ENCODE peak calls at places on chromosomes 16 and 17, in seven cellular contexts. G is adrenal gland, O is breast epithelium, I is stomach, D is psoas muscle, Z is right lobe of liver, T is heart left ventricle. F is an unnamed sample.
A peak's percentile ranks its signal among the peaks of the same experiment; 100 is the strongest.

GRCh38 chr17:67401598-67402504 is 24.8 kb downstream of the PITPNC1 start:
- DNase-seq in O (no peak), T (no peak), Z (no peak), D (no peak), G (no peak), I (no peak), F (no peak)

GRCh38 chr17:27952366-27952765 is 59.2 kb upstream of the LYRM9 start:
- DNase-seq in T (no peak), D (no peak), Z (no peak), O (no peak), I (no peak), G (no peak), F (no peak)

GRCh38 chr16:88743693-88744519 is 37.6 kb downstream of the CTU2 start:
- DNase-seq in G (peak; percentile 88), O (peak; percentile 87), I (peak; percentile 89), T (peak; percentile 81), Z (peak; percentile 83), D (peak; percentile 84), F (peak; percentile 83)

GRCh38 chr17:33968350-33969044 is 286.6 kb upstream of the CCL2 start:
- DNase-seq in Z (no peak), I (no peak), G (no peak), T (no peak), O (no peak), D (no peak), F (no peak)

GRCh38 chr17:20919990-20920812 is 122.6 kb downstream of the USP22 start:
- DNase-seq in I (no peak), D (no peak), Z (no peak), T (no peak), G (no peak), O (no peak), F (no peak)

GRCh38 chr17:18106211-18106610 is 2.3 kb upstream of the MYO15A start:
- DNase-seq in O (no peak), G (no peak), Z (no peak), I (no peak), T (no peak), D (no peak), F (no peak)

GRCh38 chr16:1790261-1790610 is 3.3 kb downstream of the IGFALS start:
- DNase-seq in Z (no peak), G (no peak), T (no peak), I (no peak), D (no peak), O (no peak), F (no peak)

GRCh38 chr16:10325783-10326543 is 59.9 kb upstream of the ATF7IP2 start:
- DNase-seq in Z (no peak), D (no peak), I (no peak), O (no peak), T (peak; percentile 54), G (peak; percentile 88), F (no peak)

GRCh38 chr17:80663783-80664206 is 119.2 kb downstream of the RPTOR start:
- DNase-seq in I (no peak), O (no peak), D (peak; percentile 30), Z (no peak), T (no peak), G (no peak), F (no peak)

GRCh38 chr16:69166221-69166833 is 20.6 kb upstream of the SNTB2 start:
- DNase-seq in G (no peak), O (no peak), I (no peak), D (no peak), Z (no peak), T (no peak), F (no peak)

GRCh38 chr16:3112058-3112880 is at the start of gene ZNF205:
- DNase-seq in I (peak; percentile 79), O (peak; percentile 73), G (peak; percentile 80), D (peak; percentile 72), T (peak; percentile 84), Z (peak; percentile 78), F (peak; percentile 86)

GRCh38 chr17:67376509-67376891 is 581 bp upstream of the PITPNC1 start:
- DNase-seq in O (no peak), T (no peak), I (peak; percentile 43), G (peak; percentile 37), Z (no peak), D (no peak), F (peak; percentile 23)

GRCh38 chr17:76948726-76949342 is 80.6 kb downstream of the MGAT5B start:
- DNase-seq in O (peak; percentile 62), D (no peak), Z (no peak), I (no peak), G (no peak), T (no peak), F (no peak)

GRCh38 chr16:81140930-81141780 is 45.0 kb upstream of the GCSH start:
- DNase-seq in G (no peak), Z (no peak), D (no peak), T (no peak), I (no peak), O (no peak), F (no peak)

GRCh38 chr17:60464343-60464742 is 42.1 kb downstream of the CHCT1 start:
- DNase-seq in G (no peak), T (no peak), D (no peak), O (no peak), Z (no peak), I (no peak), F (no peak)

GRCh38 chr17:40558300-40558584 is 7.0 kb downstream of the CCR7 start:
- DNase-seq in O (no peak), G (no peak), Z (peak; percentile 20), D (no peak), T (no peak), I (peak; percentile 9), F (no peak)

GRCh38 chr16:50550035-50550434 is 1.8 kb downstream of the NKD1 start:
- DNase-seq in D (no peak), O (no peak), I (no peak), Z (no peak), G (no peak), T (no peak), F (no peak)

GRCh38 chr16:30780549-30780948 is 6.5 kb downstream of the ZNF629 start:
- DNase-seq in I (no peak), D (no peak), T (no peak), G (no peak), Z (no peak), O (no peak), F (no peak)

GRCh38 chr16:56011808-56012478 is 136.8 kb upstream of the CES5A start:
- DNase-seq in O (no peak), G (no peak), I (no peak), D (no peak), T (no peak), Z (no peak), F (no peak)

GRCh38 chr17:58517378-58517927 is 3.0 kb upstream of the MTMR4 start:
- DNase-seq in I (no peak), T (no peak), O (no peak), Z (no peak), G (no peak), D (no peak), F (no peak)

GRCh38 chr17:53470626-53471025 is 352.1 kb upstream of the KIF2B start:
- DNase-seq in D (no peak), G (no peak), I (no peak), Z (no peak), O (no peak), T (no peak), F (no peak)

GRCh38 chr16:54027126-54027922 is 259.3 kb downstream of the IRX3 start:
- DNase-seq in T (no peak), G (no peak), O (no peak), I (no peak), Z (no peak), D (no peak), F (no peak)

GRCh38 chr17:82328141-82328993 is 5.2 kb downstream of the SECTM1 start:
- DNase-seq in D (no peak), G (no peak), Z (peak; percentile 95), O (no peak), T (no peak), I (peak; percentile 61), F (peak; percentile 88)

GRCh38 chr17:352421-353212 is at the start of gene RPH3AL:
- DNase-seq in I (peak; percentile 88), T (peak; percentile 68), D (peak; percentile 64), O (peak; percentile 77), Z (peak; percentile 81), G (peak; percentile 76), F (peak; percentile 86)

GRCh38 chr17:73950515-73950914 is 253.0 kb upstream of the RPL38 start:
- DNase-seq in T (no peak), D (no peak), O (no peak), G (no peak), Z (no peak), I (peak; percentile 21), F (no peak)

GRCh38 chr17:73949903-73950302 is 253.6 kb upstream of the RPL38 start:
- DNase-seq in O (no peak), Z (no peak), I (no peak), G (no peak), D (no peak), T (no peak), F (no peak)

GRCh38 chr17:73952498-73953205 is 250.8 kb upstream of the RPL38 start:
- DNase-seq in I (peak; percentile 36), Z (no peak), T (peak; percentile 61), G (no peak), D (no peak), O (no peak), F (peak; percentile 69)

GRCh38 chr17:73953206-73954033 is 250.1 kb upstream of the RPL38 start:
- DNase-seq in I (no peak), O (no peak), T (no peak), D (no peak), G (no peak), Z (no peak), F (no peak)

GRCh38 chr17:73952136-73952497 is 251.4 kb upstream of the RPL38 start:
- DNase-seq in I (no peak), G (no peak), Z (no peak), O (no peak), T (no peak), D (no peak), F (no peak)
- H3K4me3 ChIP-seq in I (peak overlapping the region; percentile 30), G (no peak overlapping the region), Z (no peak overlapping the region), O (peak overlapping the region; percentile 61), T (peak overlapping the region; percentile 37), D (no peak overlapping the region), F (no peak overlapping the region)

DNA sequence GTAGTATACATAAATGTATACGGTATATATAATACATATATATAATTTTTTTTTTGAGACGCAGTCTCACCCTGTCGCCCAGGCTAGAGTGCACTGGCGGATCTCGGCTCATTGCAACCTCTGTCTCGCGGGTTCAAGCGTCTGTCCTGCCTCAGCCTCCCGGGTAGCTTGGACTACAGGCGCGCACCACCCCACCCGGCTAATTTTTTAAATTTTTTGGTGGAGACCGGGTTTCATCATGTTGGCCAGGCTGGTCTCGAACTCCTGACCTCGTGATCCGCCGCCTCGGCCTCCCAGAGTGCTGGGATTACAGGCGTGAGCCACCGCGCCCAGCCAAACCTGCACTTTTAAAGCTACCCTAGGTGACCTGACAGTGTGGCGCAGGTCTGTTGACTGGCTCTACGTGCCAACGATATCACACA is 745 bp downstream of the PAM16 start:
- DNase-seq in D (no peak), I (no peak), G (no peak), O (no peak), T (no peak), Z (no peak), F (no peak)
- H3K36me3 ChIP-seq in D (no peaks in the 10 kb centered on the region), I (peaks cover 9% of the 10 kb centered on the region), G (no peaks in the 10 kb centered on the region), O (no peaks in the 10 kb centered on the region), T (no peaks in the 10 kb centered on the region), Z (no peaks in the 10 kb centered on the region), F (no peaks in the 10 kb centered on the region)

GRCh38 chr16:9901-10665 is 43.3 kb downstream of the POLR3K start:
- DNase-seq in I (peak; percentile 27), O (no peak), D (no peak), Z (no peak), T (no peak), G (peak; percentile 65), F (peak; percentile 58)
- H3K4me3 ChIP-seq in I (no peak overlapping the region), O (no peak overlapping the region), D (no peak overlapping the region), Z (no peak overlapping the region), T (no peak overlapping the region), G (no peak overlapping the region), F (no peak overlapping the region)

GRCh38 chr16:27474921-27475320 is 72.9 kb downstream of the IL21R start:
- DNase-seq in T (no peak), D (no peak), Z (no peak), I (no peak), G (no peak), O (no peak), F (peak; percentile 35)
- H3K36me3 ChIP-seq in T (peaks cover 32% of the 10 kb centered on the region), D (peaks cover 18% of the 10 kb centered on the region), Z (peaks cover 66% of the 10 kb centered on the region), I (peaks cover 77% of the 10 kb centered on the region), G (no peaks in the 10 kb centered on the region), O (peaks cover 18% of the 10 kb centered on the region), F (peaks cover 9% of the 10 kb centered on the region)